ENCODE peak calls at places on chromosomes 5 and 9, in six cellular contexts. B, A, S, D, R and U are unnamed samples.

GRCh38 chr5:119427052-119427451 is 25.2 kb upstream of the HSD17B4 start:
- DNase-seq in B (no peak), A (no peak), S (no peak), D (no peak), R (no peak), U (no peak)

GRCh38 chr5:108524564-108524963 is 142.7 kb upstream of the FBXL17 start:
- DNase-seq in B (no peak), A (no peak), S (no peak), D (no peak), R (no peak), U (no peak)

GRCh38 chr9:88310310-88310980 is 77.8 kb upstream of the SPIN1 start:
- DNase-seq in B (no peak), A (no peak), S (peak; percentile 20), D (no peak), R (no peak), U (no peak)

GRCh38 chr9:121634800-121635261 is 16.6 kb upstream of the DAB2IP start:
- DNase-seq in B (no peak), A (no peak), S (peak; percentile 38), D (no peak), R (peak; percentile 20), U (no peak)

GRCh38 chr5:10591159-10591558 is 27.3 kb downstream of the ANKRD33B start:
- DNase-seq in B (peak; percentile 59), A (no peak), S (no peak), D (no peak), R (no peak), U (no peak)

GRCh38 chr5:113345261-113345940 is 89.4 kb downstream of the TSSK1B start:
- DNase-seq in B (no peak), A (no peak), S (peak; percentile 34), D (no peak), R (peak; percentile 85), U (peak; percentile 76)

GRCh38 chr5:87765009-87765408 is 352.3 kb upstream of the CCNH start:
- DNase-seq in B (no peak), A (no peak), S (no peak), D (no peak), R (no peak), U (no peak)

GRCh38 chr9:86614871-86615849 is 260.9 kb upstream of the TUT7 start:
- DNase-seq in B (no peak), A (no peak), S (peak; percentile 77), D (peak; percentile 34), R (peak; percentile 58), U (peak; percentile 23)

GRCh38 chr5:135944967-135945560 is 9.7 kb downstream of the LECT2 start:
- DNase-seq in B (no peak), A (no peak), S (peak; percentile 94), D (peak; percentile 85), R (peak; percentile 90), U (peak; percentile 56)

GRCh38 chr5:146048994-146049703 is 56.2 kb downstream of the PLAC8L1 start:
- DNase-seq in B (no peak), A (no peak), S (peak; percentile 86), D (peak; percentile 77), R (peak; percentile 73), U (peak; percentile 53)

GRCh38 chr5:116626272-116626723 is 51.7 kb upstream of the SEMA6A start:
- DNase-seq in B (peak; percentile 95), A (peak; percentile 68), S (peak; percentile 87), D (peak; percentile 97), R (peak; percentile 84), U (peak; percentile 1)

GRCh38 chr5:114010362-114010761 is 351.5 kb upstream of the KCNN2 start:
- DNase-seq in B (no peak), A (no peak), S (peak; percentile 44), D (no peak), R (peak; percentile 17), U (peak; percentile 3)

GRCh38 chr5:170651902-170652301 is 131.6 kb upstream of the GABRP start:
- DNase-seq in B (peak; percentile 42), A (no peak), S (no peak), D (no peak), R (no peak), U (no peak)

GRCh38 chr9:123250504-123250903 is 17.9 kb downstream of the STRBP start:
- DNase-seq in B (no peak), A (no peak), S (no peak), D (no peak), R (peak; percentile 4), U (no peak)

GRCh38 chr9:27572918-27573698 is at the start of gene C9orf72:
- DNase-seq in B (peak; percentile 96), A (peak; percentile 80), S (no peak), D (peak; percentile 12), R (no peak), U (peak; percentile 87)

GRCh38 chr5:27906911-27907590 is 868.7 kb upstream of the CDH9 start:
- DNase-seq in B (no peak), A (no peak), S (no peak), D (no peak), R (no peak), U (no peak)

GRCh38 chr5:72611111-72611724 is 104.0 kb upstream of the ZNF366 start:
- DNase-seq in B (peak; percentile 91), A (peak; percentile 72), S (peak; percentile 89), D (peak; percentile 62), R (peak; percentile 85), U (peak; percentile 93)

GRCh38 chr5:156181656-156182055 is 145.3 kb upstream of the SGCD start:
- DNase-seq in B (no peak), A (no peak), S (no peak), D (no peak), R (no peak), U (no peak)

GRCh38 chr5:141908796-141909195 is 14.9 kb upstream of the DELE1 start:
- DNase-seq in B (no peak), A (no peak), S (no peak), D (no peak), R (peak; percentile 75), U (peak; percentile 61)

GRCh38 chr9:129173296-129174101 is 4.6 kb downstream of the IER5L start:
- DNase-seq in B (no peak), A (peak; percentile 31), S (no peak), D (no peak), R (no peak), U (no peak)

GRCh38 chr9:12775373-12775962 is 648 bp downstream of the LURAP1L start:
- DNase-seq in B (no peak), A (peak; percentile 16), S (no peak), D (no peak), R (no peak), U (peak; percentile 44)

GRCh38 chr9:129500166-129500862 is 120.6 kb downstream of the C9orf50 start:
- DNase-seq in B (no peak), A (no peak), S (peak; percentile 59), D (no peak), R (peak; percentile 33), U (peak; percentile 54)

GRCh38 chr9:36018755-36019720 is 17.7 kb upstream of the RECK start:
- DNase-seq in B (no peak), A (no peak), S (no peak), D (no peak), R (no peak), U (peak; percentile 60)

GRCh38 chr5:116573279-116573616 is 1.4 kb downstream of the SEMA6A start:
- DNase-seq in B (peak; percentile 89), A (peak; percentile 22), S (peak; percentile 10), D (no peak), R (no peak), U (peak; percentile 38)

GRCh38 chr5:102296229-102296817 is at the start of gene SLCO4C1:
- DNase-seq in B (no peak), A (peak; percentile 61), S (peak; percentile 31), D (peak; percentile 21), R (peak; percentile 58), U (no peak)

GRCh38 chr5:38466444-38467189 is 89.8 kb downstream of the LIFR start:
- DNase-seq in B (peak; percentile 95), A (peak; percentile 79), S (peak; percentile 96), D (peak; percentile 73), R (peak; percentile 95), U (peak; percentile 52)

GRCh38 chr9:119963798-119964372 is 594.6 kb upstream of the BRINP1 start:
- DNase-seq in B (no peak), A (no peak), S (peak; percentile 87), D (no peak), R (peak; percentile 86), U (peak; percentile 77)

GRCh38 chr9:118918180-118918579 is 451.1 kb downstream of the BRINP1 start:
- DNase-seq in B (no peak), A (no peak), S (no peak), D (no peak), R (no peak), U (no peak)

GRCh38 chr5:109192027-109192426 is 217.7 kb downstream of the PJA2 start:
- DNase-seq in B (no peak), A (no peak), S (no peak), D (no peak), R (no peak), U (no peak)

GRCh38 chr5:54294097-54294667 is 16.2 kb downstream of the ARL15 start:
- DNase-seq in B (no peak), A (no peak), S (no peak), D (no peak), R (no peak), U (no peak)

GRCh38 chr5:54295658-54296276 is 14.6 kb downstream of the ARL15 start:
- DNase-seq in B (no peak), A (peak; percentile 29), S (no peak), D (no peak), R (no peak), U (no peak)

GRCh38 chr5:54292866-54293265 is 17.5 kb downstream of the ARL15 start:
- DNase-seq in B (no peak), A (no peak), S (no peak), D (no peak), R (no peak), U (no peak)

GRCh38 chr5:54298947-54299346 is 11.4 kb downstream of the ARL15 start:
- DNase-seq in B (no peak), A (no peak), S (no peak), D (no peak), R (no peak), U (no peak)

GRCh38 chr5:54296386-54296785 is 14.0 kb downstream of the ARL15 start:
- DNase-seq in B (no peak), A (no peak), S (no peak), D (no peak), R (no peak), U (no peak)
- H3K4me3 ChIP-seq in B (no peak overlapping the region), A (peak overlapping the region; percentile 39), S (no peak overlapping the region), D (no peak overlapping the region), R (no peak overlapping the region), U (no peak overlapping the region)

GRCh38 chr5:129767927-129768380 is 20.1 kb downstream of the MINAR2 start:
- DNase-seq in B (no peak), A (peak; percentile 15), S (peak; percentile 94), D (peak; percentile 90), R (peak; percentile 92), U (peak; percentile 83)
- TF ChIP-seq CTCF in B (no peak), A (peak; percentile 98), S (peak; percentile 98), D (peak; percentile 94), R (peak; percentile 100), U (peak; percentile 99)

DNA sequence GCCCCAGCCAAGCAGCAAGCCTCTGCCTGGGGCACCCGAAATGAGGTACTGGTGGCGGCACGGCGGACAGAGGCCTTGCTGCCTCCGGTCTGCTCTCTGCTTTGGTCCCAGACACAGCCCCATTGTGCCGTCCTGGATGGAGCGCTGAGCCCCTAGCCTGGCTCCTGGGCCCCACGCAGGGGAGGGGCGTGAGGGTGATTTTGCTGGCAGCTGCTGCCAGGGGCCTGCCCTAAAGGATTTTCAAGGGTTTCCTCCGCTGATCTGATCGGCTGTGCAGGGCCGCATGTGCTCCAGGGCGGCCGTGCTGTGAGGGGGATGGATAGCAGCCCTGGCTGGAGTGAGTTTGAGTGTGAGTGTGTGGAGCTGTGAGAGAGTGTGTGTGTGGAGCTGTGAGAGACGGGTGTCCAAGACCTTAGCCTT is 1.3 kb downstream of the GPSM1 start:
- DNase-seq in B (no peak), A (no peak), S (peak; percentile 76), D (no peak), R (peak; percentile 54), U (peak; percentile 43)
- H3K4me3 ChIP-seq in B (no peak overlapping the region), A (peak overlapping the region; percentile 87), S (peak overlapping the region; percentile 79), D (peak overlapping the region; percentile 81), R (peak overlapping the region; percentile 77), U (peak overlapping the region; percentile 96)

GRCh38 chr5:1845696-1846095 is 37.0 kb downstream of the IRX4 start:
- DNase-seq in B (no peak), A (no peak), S (no peak), D (no peak), R (no peak), U (no peak)
- TF ChIP-seq CTCF in B (no peak), A (no peak), S (no peak), D (no peak), R (no peak), U (no peak)